ENCODE peak calls at places on chromosome 18, in ten cellular contexts. D is endothelial cell of umbilical vein, A is K562, W is HepG2, J is IMR-90, V is spleen, M is tibial nerve, Y is A549, N is HCT116, E is ovary. H is an unnamed sample.

GRCh38 chr18:72866901-72867701 is 686 bp downstream of the NETO1 start:
- DNase-seq in D (no peak), A (no peak), W (no peak), J (no peak), V (peak), M (no peak), Y (no peak), N (no peak), E (no peak), H (no peak)

GRCh38 chr18:26763745-26764144 is 101.8 kb downstream of the AQP4 start:
- DNase-seq in D (no peak), A (no peak), W (no peak), J (no peak), V (no peak), M (no peak), Y (no peak), N (no peak), E (no peak), H (no peak)

GRCh38 chr18:39711701-39712100 is 2146.1 kb upstream of the CELF4 start:
- DNase-seq in D (no peak), A (no peak), W (no peak), J (no peak), V (no peak), M (no peak), Y (no peak), N (no peak), E (no peak), H (no peak)

GRCh38 chr18:51123046-51123395 is 74.5 kb downstream of the MEX3C start:
- DNase-seq in D (no peak), A (no peak), W (no peak), J (no peak), V (no peak), M (no peak), Y (no peak), N (no peak), E (no peak), H (no peak)

GRCh38 chr18:46315187-46315586 is 211.0 kb downstream of the HAUS1 start:
- DNase-seq in D (no peak), A (no peak), W (no peak), J (no peak), V (no peak), M (no peak), Y (no peak), N (no peak), E (no peak), H (no peak)

GRCh38 chr18:36186461-36187137 is 698 bp upstream of the MOCOS start:
- DNase-seq in D (no peak), A (peak), W (peak), J (no peak), V (peak), M (no peak), Y (no peak), N (no peak), E (peak), H (peak)

GRCh38 chr18:78986018-78986481 is 6.4 kb downstream of the SALL3 start:
- DNase-seq in D (peak), A (no peak), W (peak), J (no peak), V (no peak), M (no peak), Y (peak), N (peak), E (no peak), H (no peak)

GRCh38 chr18:45505497-45506206 is 109.6 kb upstream of the SLC14A2 start:
- DNase-seq in D (no peak), A (no peak), W (no peak), J (no peak), V (no peak), M (no peak), Y (no peak), N (no peak), E (no peak), H (no peak)

GRCh38 chr18:12236934-12237832 is 17.0 kb upstream of the CIDEA start:
- DNase-seq in D (peak), A (peak), W (peak), J (peak), V (peak), M (peak), Y (peak), N (peak), E (peak), H (peak)

GRCh38 chr18:78526923-78527775 is 452.5 kb upstream of the SALL3 start:
- DNase-seq in D (no peak), A (no peak), W (no peak), J (no peak), V (no peak), M (no peak), Y (no peak), N (no peak), E (no peak), H (no peak)

GRCh38 chr18:41731887-41732286 is 223.1 kb upstream of the PIK3C3 start:
- DNase-seq in D (peak), A (no peak), W (no peak), J (no peak), V (no peak), M (no peak), Y (no peak), N (no peak), E (no peak), H (no peak)

GRCh38 chr18:79458131-79458838 is 62.6 kb downstream of the NFATC1 start:
- DNase-seq in D (peak), A (no peak), W (peak), J (peak), V (no peak), M (peak), Y (peak), N (peak), E (peak), H (peak)

GRCh38 chr18:10518595-10519273 is 7.1 kb upstream of the NAPG start:
- DNase-seq in D (peak), A (peak), W (peak), J (peak), V (no peak), M (peak), Y (no peak), N (no peak), E (peak), H (peak)

GRCh38 chr18:26547302-26548143 is 830 bp downstream of the KCTD1 start:
- DNase-seq in D (peak), A (no peak), W (no peak), J (peak), V (peak), M (peak), Y (peak), N (no peak), E (peak), H (peak)

GRCh38 chr18:79971986-79972385 is 7.5 kb downstream of the HSBP1L1 start:
- DNase-seq in D (no peak), A (no peak), W (no peak), J (no peak), V (no peak), M (no peak), Y (no peak), N (no peak), E (no peak), H (no peak)

GRCh38 chr18:56637897-56638231 is 528 bp downstream of the TXNL1 start:
- DNase-seq in D (no peak), A (no peak), W (no peak), J (no peak), V (no peak), M (no peak), Y (no peak), N (no peak), E (no peak), H (peak)

GRCh38 chr18:3367491-3368091 is 82.4 kb upstream of the TGIF1 start:
- DNase-seq in D (no peak), A (no peak), W (no peak), J (peak), V (no peak), M (no peak), Y (no peak), N (no peak), E (no peak), H (no peak)

GRCh38 chr18:11512096-11513030 is 97.0 kb upstream of the SLC35G4 start:
- DNase-seq in D (no peak), A (no peak), W (peak), J (no peak), V (no peak), M (no peak), Y (peak), N (no peak), E (no peak), H (no peak)

GRCh38 chr18:76264073-76264472 is 231.0 kb downstream of the ZNF516 start:
- DNase-seq in D (no peak), A (no peak), W (no peak), J (no peak), V (no peak), M (no peak), Y (no peak), N (no peak), E (no peak), H (no peak)

GRCh38 chr18:48468151-48468550 is 59.0 kb upstream of the ZBTB7C start:
- DNase-seq in D (no peak), A (no peak), W (no peak), J (no peak), V (no peak), M (no peak), Y (no peak), N (no peak), E (no peak), H (no peak)

GRCh38 chr18:44733069-44733753 is 52.5 kb downstream of the SETBP1 start:
- DNase-seq in D (peak), A (no peak), W (no peak), J (peak), V (no peak), M (peak), Y (peak), N (no peak), E (no peak), H (peak)

GRCh38 chr18:63987743-63988142 is 17.9 kb downstream of the SERPINB8 start:
- DNase-seq in D (no peak), A (no peak), W (no peak), J (no peak), V (no peak), M (no peak), Y (no peak), N (no peak), E (no peak), H (no peak)

GRCh38 chr18:70659026-70659726 is 370.3 kb downstream of the SOCS6 start:
- DNase-seq in D (no peak), A (no peak), W (no peak), J (peak), V (no peak), M (no peak), Y (no peak), N (no peak), E (no peak), H (no peak)

GRCh38 chr18:75538727-75539126 is 111.2 kb upstream of the SMIM21 start:
- DNase-seq in D (no peak), A (no peak), W (no peak), J (peak), V (no peak), M (no peak), Y (no peak), N (no peak), E (no peak), H (no peak)

GRCh38 chr18:79796016-79796415 is 1.7 kb upstream of the KCNG2 start:
- DNase-seq in D (peak), A (no peak), W (no peak), J (no peak), V (peak), M (no peak), Y (no peak), N (no peak), E (no peak), H (no peak)

GRCh38 chr18:5311273-5312009 is 15.9 kb upstream of the ZBTB14 start:
- DNase-seq in D (no peak), A (no peak), W (no peak), J (no peak), V (no peak), M (no peak), Y (no peak), N (no peak), E (no peak), H (no peak)

GRCh38 chr18:7576685-7577084 is 9.6 kb downstream of the PTPRM start:
- DNase-seq in D (no peak), A (no peak), W (no peak), J (peak), V (no peak), M (no peak), Y (no peak), N (no peak), E (no peak), H (no peak)

GRCh38 chr18:10249270-10249669 is 205.2 kb upstream of the APCDD1 start:
- DNase-seq in D (no peak), A (no peak), W (no peak), J (no peak), V (no peak), M (no peak), Y (no peak), N (no peak), E (no peak), H (no peak)

GRCh38 chr18:60686142-60686541 is 313.6 kb upstream of the MC4R start:
- DNase-seq in D (peak), A (no peak), W (no peak), J (no peak), V (no peak), M (no peak), Y (no peak), N (no peak), E (no peak), H (no peak)

GRCh38 chr18:49588971-49589370 is 27.1 kb downstream of the LIPG start:
- DNase-seq in D (no peak), A (no peak), W (no peak), J (no peak), V (no peak), M (no peak), Y (no peak), N (no peak), E (no peak), H (no peak)

GRCh38 chr18:51897884-51898283 is 442.1 kb upstream of the DCC start:
- DNase-seq in D (no peak), A (no peak), W (no peak), J (no peak), V (no peak), M (no peak), Y (no peak), N (no peak), E (no peak), H (no peak)

GRCh38 chr18:74447404-74448152 is 9.5 kb downstream of the DIPK1C start:
- DNase-seq in D (no peak), A (no peak), W (no peak), J (no peak), V (no peak), M (no peak), Y (no peak), N (no peak), E (no peak), H (no peak)

DNA sequence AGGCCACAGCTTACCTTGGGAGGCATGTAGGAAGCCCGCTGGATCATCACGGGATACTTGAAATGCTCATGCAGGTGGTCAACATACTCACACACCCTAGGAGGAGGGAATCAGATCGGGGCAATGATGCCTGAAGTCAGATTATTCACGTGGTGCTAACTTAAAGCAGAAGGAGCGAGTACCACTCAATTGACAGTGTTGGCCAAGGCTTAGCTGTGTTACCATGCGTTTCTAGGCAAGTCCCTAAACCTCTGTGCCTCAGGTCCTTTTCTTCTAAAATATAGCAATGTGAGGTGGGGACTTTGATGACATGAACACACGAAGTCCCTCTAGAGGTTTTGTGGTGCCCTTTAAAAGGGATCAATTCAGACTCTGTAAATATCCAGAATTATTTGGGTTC is 17.9 kb downstream of the TYMS start:
- DNase-seq in D (no peak), A (no peak), W (no peak), J (no peak), V (no peak), M (no peak), Y (no peak), N (no peak), E (no peak), H (no peak)
- TF ChIP-seq POLR2A in D (no peak), A (peak), W (no peak), J (no peak), V (no peak), M (no peak), Y (no peak), N (no peak), E (no peak), H (no peak)

DNA sequence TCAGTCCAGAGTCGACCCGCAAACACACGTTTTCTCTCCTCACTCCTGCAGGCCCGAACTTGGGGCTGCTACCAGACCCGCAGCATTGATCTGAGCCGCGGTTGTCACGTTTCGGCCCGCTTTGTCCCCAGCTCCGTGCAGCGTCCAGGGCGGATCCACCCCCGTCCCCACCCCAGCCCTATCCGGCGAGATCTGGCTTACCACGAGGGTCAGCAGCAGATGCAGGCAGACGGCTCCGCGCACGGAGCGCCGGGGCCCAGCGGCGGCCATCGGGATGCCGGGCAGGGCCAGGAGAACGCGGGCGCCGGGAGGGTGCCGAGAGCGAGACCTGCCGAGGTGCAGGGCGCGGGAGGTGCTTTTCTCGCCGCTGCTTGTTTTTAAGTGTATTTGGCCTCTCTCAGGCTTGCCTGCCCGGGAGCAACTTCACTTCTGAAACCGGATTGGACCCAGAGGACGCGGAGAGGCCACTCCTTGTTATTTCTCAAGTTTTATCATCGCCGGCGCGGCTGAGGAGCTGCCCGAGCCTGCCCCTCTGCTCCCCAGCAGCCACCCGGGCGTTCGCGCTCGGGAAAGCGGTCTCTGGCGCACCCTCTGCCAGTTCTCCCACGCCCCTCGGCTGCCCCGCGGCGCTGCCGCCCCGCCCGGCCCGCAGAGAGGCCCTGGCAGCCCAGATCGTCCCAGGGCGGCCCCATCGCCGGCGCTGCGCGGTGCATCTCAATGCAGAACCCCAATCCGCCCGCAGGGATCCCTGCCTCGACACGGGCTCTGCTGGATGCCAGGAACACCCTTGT is at the start of gene DSC3:
- DNase-seq in D (no peak), A (no peak), W (no peak), J (no peak), V (peak), M (no peak), Y (peak), N (no peak), E (no peak), H (peak)
- H3K4me3 ChIP-seq in D (peak), A (no peak), W (peak), J (no peak), V (peak), M (peak), Y (peak), N (peak), E (peak), H (peak)

GRCh38 chr18:58087928-58088722 is 44.1 kb downstream of the NEDD4L start:
- DNase-seq in D (no peak), A (peak), W (no peak), J (peak), V (no peak), M (no peak), Y (no peak), N (no peak), E (no peak), H (no peak)

GRCh38 chr18:58093311-58093790 is 49.3 kb downstream of the NEDD4L start:
- DNase-seq in D (no peak), A (no peak), W (no peak), J (no peak), V (no peak), M (no peak), Y (no peak), N (no peak), E (no peak), H (no peak)

GRCh38 chr18:58091099-58091611 is 47.1 kb downstream of the NEDD4L start:
- DNase-seq in D (no peak), A (no peak), W (no peak), J (no peak), V (no peak), M (no peak), Y (no peak), N (peak), E (no peak), H (peak)

GRCh38 chr18:58088723-58089074 is 44.7 kb downstream of the NEDD4L start:
- DNase-seq in D (no peak), A (no peak), W (no peak), J (no peak), V (no peak), M (no peak), Y (no peak), N (no peak), E (no peak), H (no peak)
- TF ChIP-seq POLR2A in D (no peak), A (no peak), W (no peak), J (no peak), V (no peak), M (no peak), Y (no peak), N (no peak), E (no peak), H (no peak)

GRCh38 chr18:23950644-23951043 is 63.9 kb upstream of the TTC39C start:
- DNase-seq in D (no peak), A (no peak), W (no peak), J (no peak), V (no peak), M (no peak), Y (no peak), N (no peak), E (no peak), H (no peak)
- H3K4me3 ChIP-seq in D (no peak), A (no peak), W (no peak), J (no peak), V (no peak), M (no peak), Y (no peak), N (no peak), E (no peak), H (no peak)

H was measured in adrenal gland.